ENCODE peak calls at places on chromosome 19, in six cellular contexts. H is glutamatergic neuron, O is right atrium auricular region, N is tibial nerve, D is RWPE1, E is thyroid gland. K is an unnamed sample.
A peak's percentile ranks its signal among the peaks of the same experiment; 100 is the strongest.

GRCh38 chr19:40443930-40444180 is 280 bp downstream of the SERTAD3 start:
- DNase-seq in H (no peak), O (no peak), N (no peak), D (peak; percentile 25), E (no peak), K (no peak)

GRCh38 chr19:19538077-19538764 is at the start of gene CILP2:
- DNase-seq in H (peak; percentile 87), O (no peak), N (no peak), D (peak; percentile 69), E (peak; percentile 69), K (peak; percentile 58)

GRCh38 chr19:10270180-10270615 is 722 bp upstream of the ICAM1 start:
- DNase-seq in H (no peak), O (peak; percentile 84), N (peak; percentile 46), D (no peak), E (peak; percentile 43), K (no peak)

GRCh38 chr19:46984077-46985010 is 35.3 kb upstream of the NPAS1 start:
- DNase-seq in H (peak; percentile 49), O (no peak), N (peak; percentile 43), D (peak; percentile 57), E (no peak), K (no peak)

GRCh38 chr19:43506629-43507028 is 2.1 kb upstream of the PHLDB3 start:
- DNase-seq in H (no peak), O (no peak), N (no peak), D (no peak), E (no peak), K (no peak)

GRCh38 chr19:10419646-10420443 is 493 bp upstream of the PDE4A start:
- DNase-seq in H (peak; percentile 75), O (no peak), N (no peak), D (no peak), E (no peak), K (no peak)

GRCh38 chr19:28184997-28185396 is 1028.0 kb downstream of the UQCRFS1 start:
- DNase-seq in H (no peak), O (no peak), N (no peak), D (no peak), E (no peak), K (no peak)

GRCh38 chr19:58366576-58367430 is 4.3 kb upstream of the ZNF497 start:
- DNase-seq in H (no peak), O (no peak), N (no peak), D (no peak), E (no peak), K (no peak)

GRCh38 chr19:40191836-40192646 is 815 bp downstream of the MAP3K10 start:
- DNase-seq in H (peak; percentile 78), O (no peak), N (no peak), D (peak; percentile 12), E (peak; percentile 29), K (peak; percentile 48)

GRCh38 chr19:14432817-14433453 is at the start of gene PKN1:
- DNase-seq in H (peak; percentile 81), O (no peak), N (no peak), D (peak; percentile 41), E (peak; percentile 57), K (peak; percentile 64)

GRCh38 chr19:1605236-1606137 is at the start of gene UQCR11:
- DNase-seq in H (peak; percentile 92), O (peak; percentile 97), N (peak; percentile 94), D (peak; percentile 99), E (peak; percentile 96), K (peak; percentile 83)

GRCh38 chr19:41013359-41013758 is 22.3 kb downstream of the CYP2B6 start:
- DNase-seq in H (no peak), O (no peak), N (no peak), D (no peak), E (no peak), K (no peak)

GRCh38 chr19:45137179-45137761 is 23.5 kb downstream of the NKPD1 start:
- DNase-seq in H (no peak), O (no peak), N (no peak), D (no peak), E (no peak), K (no peak)

GRCh38 chr19:15332311-15332996 is at the start of gene BRD4:
- DNase-seq in H (peak; percentile 82), O (no peak), N (peak; percentile 47), D (peak; percentile 92), E (peak; percentile 73), K (peak; percentile 65)

GRCh38 chr19:45294291-45295029 is 28.2 kb downstream of the CKM start:
- DNase-seq in H (peak; percentile 32), O (no peak), N (no peak), D (no peak), E (no peak), K (no peak)

GRCh38 chr19:3716147-3716668 is 8.0 kb downstream of the TJP3 start:
- DNase-seq in H (no peak), O (no peak), N (no peak), D (no peak), E (no peak), K (no peak)

GRCh38 chr19:13833330-13834265 is 38.4 kb downstream of the ZSWIM4 start:
- DNase-seq in H (peak; percentile 94), O (peak; percentile 96), N (peak; percentile 92), D (peak; percentile 98), E (peak; percentile 98), K (peak; percentile 94)

GRCh38 chr19:44712864-44713515 is 14.0 kb downstream of the CEACAM16 start:
- DNase-seq in H (no peak), O (no peak), N (no peak), D (no peak), E (no peak), K (no peak)

GRCh38 chr19:46181386-46181774 is 33.3 kb downstream of the IGFL2 start:
- DNase-seq in H (no peak), O (no peak), N (no peak), D (peak; percentile 27), E (peak; percentile 23), K (no peak)

GRCh38 chr19:49165865-49166301 is 8.3 kb downstream of the TRPM4 start:
- DNase-seq in H (peak; percentile 20), O (no peak), N (no peak), D (no peak), E (no peak), K (no peak)

GRCh38 chr19:16561382-16561781 is 10.8 kb downstream of the SLC35E1 start:
- DNase-seq in H (no peak), O (no peak), N (no peak), D (no peak), E (no peak), K (no peak)

GRCh38 chr19:54434862-54435174 is 14.2 kb upstream of the LENG8 start:
- DNase-seq in H (no peak), O (no peak), N (no peak), D (no peak), E (no peak), K (no peak)

GRCh38 chr19:664913-665443 is 2.0 kb upstream of the RNF126 start:
- DNase-seq in H (peak; percentile 96), O (peak; percentile 85), N (peak; percentile 83), D (peak; percentile 78), E (peak; percentile 77), K (peak; percentile 88)

GRCh38 chr19:8320564-8321066 is 560 bp downstream of the NDUFA7 start:
- DNase-seq in H (no peak), O (no peak), N (no peak), D (no peak), E (peak; percentile 20), K (no peak)
- TF ChIP-seq CTCF in H (no peak), O (no peak), N (no peak), D (no peak), E (no peak), K (no peak)

DNA sequence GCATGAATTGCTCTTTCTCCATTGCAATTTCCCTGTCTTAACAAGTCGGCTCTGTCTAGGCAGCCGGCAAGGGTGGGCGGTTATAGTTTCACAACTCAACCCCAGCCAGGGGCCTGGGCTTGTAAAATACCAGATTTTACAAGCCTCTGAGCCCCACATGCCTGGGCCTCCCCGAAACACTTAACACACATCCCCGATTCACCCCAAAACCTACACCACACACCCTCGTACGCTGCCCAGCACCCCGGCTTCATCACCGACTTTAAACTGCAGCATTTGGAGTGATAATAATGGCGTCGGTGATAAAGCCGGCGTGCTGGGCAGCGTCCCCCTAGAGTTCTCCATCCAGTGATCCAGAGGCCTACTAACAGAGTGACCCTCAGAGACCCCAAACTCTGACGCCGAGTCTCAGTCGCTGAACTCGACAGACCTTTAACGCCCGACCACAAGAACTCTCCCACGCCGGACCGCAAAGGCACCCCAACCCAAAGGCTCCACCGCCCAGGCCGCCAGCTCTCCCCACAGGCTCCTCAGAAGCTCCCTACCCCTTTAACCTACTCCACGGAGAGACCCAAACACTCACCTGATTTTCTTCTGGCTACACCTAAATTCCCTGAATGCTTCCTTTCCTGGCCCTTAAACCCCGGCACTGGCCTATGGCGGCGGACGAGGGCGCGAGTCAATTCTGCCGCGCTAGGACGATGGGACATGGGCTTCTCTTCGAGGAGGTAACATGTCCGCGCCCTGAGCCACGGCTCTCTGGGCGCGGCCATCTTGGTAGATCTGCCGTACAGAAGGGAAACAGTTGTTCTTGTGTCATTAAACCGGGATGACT is at the start of gene ZNF649:
- DNase-seq in H (peak; percentile 88), O (peak; percentile 83), N (peak; percentile 75), D (peak; percentile 84), E (peak; percentile 78), K (peak; percentile 74)
- TF ChIP-seq CTCF in H (no peak), O (peak; percentile 23), N (no peak), D (no peak), E (no peak), K (no peak)

GRCh38 chr19:51566489-51567100 is 4.5 kb upstream of the ZNF175 start:
- DNase-seq in H (no peak), O (no peak), N (no peak), D (no peak), E (no peak), K (no peak)

GRCh38 chr19:51568456-51568855 is 2.6 kb upstream of the ZNF175 start:
- DNase-seq in H (no peak), O (no peak), N (no peak), D (no peak), E (no peak), K (no peak)

GRCh38 chr19:51565583-51565982 is 5.5 kb upstream of the ZNF175 start:
- DNase-seq in H (no peak), O (no peak), N (no peak), D (no peak), E (no peak), K (no peak)

GRCh38 chr19:51567583-51567982 is 3.5 kb upstream of the ZNF175 start:
- DNase-seq in H (no peak), O (no peak), N (no peak), D (no peak), E (no peak), K (no peak)

GRCh38 chr19:51564791-51565190 is 6.3 kb upstream of the ZNF175 start:
- DNase-seq in H (no peak), O (no peak), N (no peak), D (no peak), E (no peak), K (no peak)
- TF ChIP-seq CTCF in H (no peak), O (no peak), N (no peak), D (no peak), E (no peak), K (no peak)

GRCh38 chr19:34237283-34237682 is 17.1 kb upstream of the GARRE1 start:
- DNase-seq in H (no peak), O (no peak), N (no peak), D (no peak), E (no peak), K (no peak)

GRCh38 chr19:34244611-34245299 is 9.6 kb upstream of the GARRE1 start:
- DNase-seq in H (no peak), O (no peak), N (no peak), D (no peak), E (peak; percentile 35), K (no peak)

GRCh38 chr19:34237939-34238338 is 16.4 kb upstream of the GARRE1 start:
- DNase-seq in H (no peak), O (no peak), N (no peak), D (no peak), E (no peak), K (no peak)

GRCh38 chr19:34243876-34244578 is 10.3 kb upstream of the GARRE1 start:
- DNase-seq in H (no peak), O (no peak), N (no peak), D (no peak), E (no peak), K (no peak)

GRCh38 chr19:34241513-34242337 is 12.6 kb upstream of the GARRE1 start:
- DNase-seq in H (peak; percentile 77), O (no peak), N (no peak), D (no peak), E (peak; percentile 23), K (peak; percentile 40)
- TF ChIP-seq CTCF in H (peak; percentile 59), O (no peak), N (no peak), D (no peak), E (no peak), K (peak; percentile 71)